ENCODE peak calls at places on chromosome 5, in seven cellular contexts. F, L, G, V, E, A and O are unnamed samples.

GRCh38 chr5:127696688-127697087 is 6.5 kb upstream of the CCDC192 start:
- DNase-seq in F (no peak), L (no peak), G (no peak), V (no peak), E (no peak), A (no peak), O (no peak)

GRCh38 chr5:176573564-176574296 is 24.6 kb downstream of the CDHR2 start:
- DNase-seq in F (peak), L (peak), G (peak), V (peak), E (peak), A (peak), O (peak)

GRCh38 chr5:75534734-75535133 is 23.0 kb downstream of the POLK start:
- DNase-seq in F (no peak), L (no peak), G (no peak), V (no peak), E (no peak), A (no peak), O (no peak)

GRCh38 chr5:97839338-97840081 is 656.5 kb upstream of the RIOK2 start:
- DNase-seq in F (no peak), L (no peak), G (no peak), V (no peak), E (no peak), A (no peak), O (no peak)

GRCh38 chr5:59034498-59035186 is 451.8 kb downstream of the RAB3C start:
- DNase-seq in F (peak), L (no peak), G (peak), V (no peak), E (peak), A (no peak), O (no peak)

GRCh38 chr5:32030226-32030625 is 143.9 kb downstream of the GOLPH3 start:
- DNase-seq in F (no peak), L (no peak), G (no peak), V (no peak), E (no peak), A (no peak), O (no peak)

GRCh38 chr5:43298459-43298858 is 14.8 kb downstream of the HMGCS1 start:
- DNase-seq in F (no peak), L (no peak), G (peak), V (no peak), E (no peak), A (no peak), O (no peak)

GRCh38 chr5:181280251-181280762 is 19.4 kb upstream of the TRIM52 start:
- DNase-seq in F (no peak), L (no peak), G (no peak), V (no peak), E (no peak), A (no peak), O (no peak)

GRCh38 chr5:51033215-51033614 is 350.0 kb upstream of the ISL1 start:
- DNase-seq in F (no peak), L (no peak), G (no peak), V (no peak), E (no peak), A (no peak), O (no peak)

GRCh38 chr5:127094161-127094560 is 20.9 kb upstream of the C5orf63 start:
- DNase-seq in F (no peak), L (no peak), G (no peak), V (no peak), E (no peak), A (no peak), O (no peak)

GRCh38 chr5:40480392-40480791 is 199.3 kb upstream of the PTGER4 start:
- DNase-seq in F (no peak), L (no peak), G (no peak), V (no peak), E (no peak), A (no peak), O (no peak)

GRCh38 chr5:147303976-147304375 is 69.2 kb downstream of the STK32A start:
- DNase-seq in F (no peak), L (no peak), G (no peak), V (no peak), E (peak), A (no peak), O (no peak)

GRCh38 chr5:121937762-121938161 is 24.0 kb upstream of the SRFBP1 start:
- DNase-seq in F (no peak), L (no peak), G (peak), V (no peak), E (no peak), A (no peak), O (no peak)

DNA sequence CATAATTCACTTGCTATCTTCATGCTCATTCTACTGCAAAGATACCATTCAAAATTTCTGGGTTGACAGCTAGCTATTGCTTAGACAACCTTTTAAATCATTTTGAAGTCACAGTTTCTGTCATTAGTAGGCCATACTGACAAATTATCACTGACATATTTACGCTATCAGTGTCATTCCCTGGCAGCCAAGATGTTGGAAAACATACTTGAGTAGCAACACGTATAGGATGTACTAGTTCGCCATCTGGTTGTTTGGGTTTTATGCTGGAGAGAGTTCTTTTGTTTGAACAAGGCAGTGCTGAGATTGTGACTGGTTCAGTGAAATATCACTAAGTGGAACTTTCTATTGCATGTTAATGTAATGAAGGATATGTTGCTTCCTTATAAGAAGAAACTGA is 621.9 kb downstream of the DTWD2 start:
- DNase-seq in F (no peak), L (no peak), G (no peak), V (no peak), E (no peak), A (no peak), O (no peak)
- TF ChIP-seq EP300 in F (no peak), L (no peak), G (no peak), V (no peak), E (no peak), A (no peak), O (no peak)

DNA sequence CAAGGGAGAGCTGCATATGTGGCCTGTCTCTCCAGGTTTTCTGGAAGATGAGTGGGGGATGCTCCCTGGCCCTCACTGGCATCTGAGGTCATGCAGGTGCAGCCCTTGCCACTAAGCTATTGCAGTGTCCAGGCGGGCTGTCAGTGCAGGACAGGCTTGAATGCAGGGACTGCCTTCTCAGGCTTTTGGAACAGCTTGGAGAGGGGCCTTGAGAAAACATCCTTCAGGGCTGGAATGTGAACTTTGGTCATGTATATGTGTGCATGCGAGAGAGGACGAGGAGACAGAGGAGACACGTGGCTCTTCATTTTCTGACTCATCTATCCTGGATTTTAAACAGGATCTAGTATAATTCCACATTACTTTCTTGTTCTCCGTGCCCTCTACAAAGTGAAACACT is 90.3 kb downstream of the MACROH2A1 start:
- DNase-seq in F (no peak), L (no peak), G (no peak), V (no peak), E (peak), A (no peak), O (no peak)
- TF ChIP-seq EP300 in F (no peak), L (no peak), G (no peak), V (no peak), E (no peak), A (no peak), O (no peak)

GRCh38 chr5:68261174-68262021 is 45.8 kb downstream of the PIK3R1 start:
- DNase-seq in F (no peak), L (no peak), G (no peak), V (no peak), E (no peak), A (no peak), O (no peak)
- TF ChIP-seq EP300 in F (no peak), L (no peak), G (no peak), V (no peak), E (no peak), A (no peak), O (peak)

GRCh38 chr5:34007675-34008600 is at the start of gene AMACR:
- DNase-seq in F (peak), L (peak), G (peak), V (peak), E (peak), A (peak), O (peak)
- TF ChIP-seq EP300 in F (no peak), L (no peak), G (no peak), V (no peak), E (no peak), A (no peak), O (peak)

DNA sequence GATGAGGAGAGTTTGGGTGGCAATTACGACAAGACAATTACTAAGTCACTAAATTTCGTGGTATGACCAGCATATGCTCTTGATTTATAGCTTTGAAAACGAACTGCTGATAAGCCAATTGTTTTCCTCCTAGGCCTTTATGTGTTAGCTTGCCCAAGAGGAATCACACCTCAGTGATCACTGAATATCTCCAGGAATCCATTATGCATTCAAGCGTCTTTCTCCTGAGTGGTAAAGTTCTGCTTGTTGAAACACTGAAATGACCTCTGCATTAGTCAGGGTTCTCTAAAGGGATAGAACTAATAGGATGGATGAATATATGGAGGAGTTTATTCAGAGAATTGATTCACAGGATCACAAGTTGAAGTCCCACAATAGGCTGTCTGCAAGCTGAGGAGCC is 677.7 kb upstream of the MEF2C start:
- DNase-seq in F (no peak), L (no peak), G (no peak), V (no peak), E (no peak), A (no peak), O (no peak)
- TF ChIP-seq EP300 in F (no peak), L (no peak), G (no peak), V (no peak), E (no peak), A (no peak), O (no peak)

GRCh38 chr5:93665649-93666048 is 75.8 kb downstream of the POU5F2 start:
- DNase-seq in F (no peak), L (no peak), G (peak), V (no peak), E (no peak), A (no peak), O (no peak)

GRCh38 chr5:93658044-93658443 is 75.0 kb downstream of the NR2F1 start:
- DNase-seq in F (no peak), L (no peak), G (no peak), V (no peak), E (no peak), A (no peak), O (no peak)

DNA sequence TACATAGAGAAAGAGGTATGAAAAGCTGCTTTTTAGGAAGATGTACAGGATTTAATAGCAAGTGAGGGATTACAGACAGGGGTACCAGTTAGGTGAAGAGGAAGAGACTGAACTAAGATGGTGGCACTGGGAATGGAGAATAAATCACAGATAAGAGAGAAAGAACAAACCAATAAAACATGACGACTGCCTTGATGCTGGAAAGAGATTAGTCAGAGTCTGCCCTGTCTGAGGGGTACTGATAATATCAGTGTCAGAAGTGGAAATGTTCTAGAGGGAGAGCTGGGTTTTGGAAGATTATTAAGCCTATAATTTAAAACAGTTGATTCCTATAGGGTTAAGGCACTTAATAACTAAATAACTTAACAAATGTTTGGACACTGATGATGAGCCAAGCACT is 77.7 kb downstream of the NR2F1 start:
- DNase-seq in F (no peak), L (no peak), G (no peak), V (no peak), E (no peak), A (no peak), O (no peak)
- TF ChIP-seq EP300 in F (no peak), L (no peak), G (no peak), V (no peak), E (no peak), A (no peak), O (no peak)

GRCh38 chr5:96716716-96717115 is 54.5 kb downstream of the CAST start:
- DNase-seq in F (no peak), L (no peak), G (no peak), V (no peak), E (no peak), A (no peak), O (no peak)

GRCh38 chr5:96714450-96714849 is 52.3 kb downstream of the CAST start:
- DNase-seq in F (no peak), L (no peak), G (no peak), V (no peak), E (no peak), A (no peak), O (no peak)

GRCh38 chr5:96716007-96716406 is 53.8 kb downstream of the CAST start:
- DNase-seq in F (no peak), L (no peak), G (no peak), V (no peak), E (no peak), A (no peak), O (no peak)

GRCh38 chr5:96712100-96712746 is 50.0 kb downstream of the CAST start:
- DNase-seq in F (no peak), L (no peak), G (no peak), V (no peak), E (no peak), A (no peak), O (no peak)

DNA sequence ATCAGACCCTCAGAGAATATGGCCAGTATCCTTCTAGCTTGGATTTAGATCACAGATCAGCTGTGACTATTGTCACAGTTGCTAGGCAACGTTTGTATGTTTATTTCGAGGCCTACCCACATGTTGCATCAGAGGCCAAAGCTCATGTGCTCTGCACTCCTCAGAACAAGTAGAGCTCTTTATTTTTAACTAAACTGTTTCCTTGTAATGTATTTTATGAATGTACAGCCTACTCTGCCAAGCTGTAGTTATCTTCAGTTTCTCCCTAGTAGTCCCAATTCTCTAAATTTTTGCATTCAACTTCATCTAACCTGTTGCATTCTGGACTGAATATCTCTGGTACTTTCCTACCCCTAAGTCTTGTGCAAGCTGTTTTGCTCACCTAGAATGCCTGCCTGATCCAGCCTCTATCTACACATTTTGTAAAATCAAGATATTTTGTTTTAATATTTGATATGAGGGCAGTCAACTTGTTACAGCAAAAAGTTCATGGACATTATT is 52.8 kb downstream of the CAST start:
- DNase-seq in F (no peak), L (no peak), G (no peak), V (peak), E (peak), A (peak), O (no peak)
- TF ChIP-seq EP300 in F (peak), L (no peak), G (no peak), V (peak), E (no peak), A (peak), O (peak)

GRCh38 chr5:37029436-37029835 is 152.9 kb downstream of the NIPBL start:
- DNase-seq in F (no peak), L (no peak), G (no peak), V (no peak), E (no peak), A (no peak), O (no peak)
- TF ChIP-seq EP300 in F (no peak), L (no peak), G (no peak), V (no peak), E (no peak), A (no peak), O (no peak)

GRCh38 chr5:77483662-77484061 is 8.5 kb downstream of the WDR41 start:
- DNase-seq in F (no peak), L (no peak), G (no peak), V (no peak), E (no peak), A (no peak), O (no peak)
- TF ChIP-seq EP300 in F (no peak), L (no peak), G (no peak), V (no peak), E (no peak), A (no peak), O (no peak)